ENCODE peak calls at places on chromosomes 2 and 18, in seven cellular contexts. H is stimulated activated CD4-positive, alpha-beta T cell treated with anti-CD3 and anti-CD28 coated beads, Interleukin-1b, Interleukin-23, amount 100 ng/mL, for 24 hours; A is suprapubic skin; Q is anterior cingulate cortex; U is B cell; B is RWPE1; F is neural crest cell. X is an unnamed sample.

GRCh38 chr2:179340678-179341077 is 76.0 kb upstream of the SESTD1 start:
- DNase-seq in B (peak; percentile 9), F (no peak), H (no peak), Q (no peak), A (no peak), U (no peak), X (no peak)

GRCh38 chr2:220279840-220280239 is 652.4 kb downstream of the SLC4A3 start:
- DNase-seq in Q (no peak), H (no peak), F (no peak), B (peak; percentile 47), A (no peak), U (no peak), X (no peak)

GRCh38 chr2:201854221-201854801 is 48.0 kb downstream of the CDK15 start:
- DNase-seq in U (no peak), F (no peak), Q (no peak), A (no peak), H (no peak), B (peak; percentile 73), X (no peak)

GRCh38 chr2:84631047-84631446 is 114.7 kb downstream of the DNAH6 start:
- DNase-seq in Q (no peak), B (peak; percentile 44), F (no peak), A (no peak), U (no peak), H (no peak), X (no peak)

GRCh38 chr18:25349926-25350560 is 1.9 kb downstream of the ZNF521 start:
- DNase-seq in F (peak; percentile 50), H (no peak), U (peak; percentile 46), A (peak; percentile 80), Q (peak; percentile 29), B (no peak), X (peak; percentile 68)

GRCh38 chr2:41414486-41415230 is 633.2 kb upstream of the PKDCC start:
- DNase-seq in Q (no peak), A (no peak), U (no peak), F (peak; percentile 5), B (peak; percentile 10), H (no peak), X (no peak)

GRCh38 chr2:86592547-86593230 is 29.4 kb upstream of the CHMP3 start:
- DNase-seq in F (no peak), H (no peak), B (no peak), A (no peak), U (no peak), Q (no peak), X (peak; percentile 66)

GRCh38 chr2:106996136-106996769 is 110.3 kb upstream of the ST6GAL2 start:
- DNase-seq in A (no peak), U (no peak), H (no peak), Q (no peak), F (no peak), B (no peak), X (no peak)

GRCh38 chr18:44716697-44717163 is 36.0 kb downstream of the SETBP1 start:
- DNase-seq in A (no peak), F (no peak), H (no peak), B (no peak), Q (no peak), U (no peak), X (no peak)

GRCh38 chr2:204881519-204882111 is 336.3 kb downstream of the PARD3B start:
- DNase-seq in Q (no peak), U (no peak), B (no peak), F (no peak), H (no peak), A (no peak), X (no peak)

GRCh38 chr2:181813963-181814565 is 77.5 kb upstream of the ITPRID2 start:
- DNase-seq in B (no peak), H (no peak), Q (no peak), A (no peak), F (no peak), U (no peak), X (no peak)

GRCh38 chr2:444937-445884 is 157.3 kb upstream of the ALKAL2 start:
- DNase-seq in B (no peak), U (no peak), H (no peak), Q (no peak), A (peak; percentile 58), F (no peak), X (no peak)